ENCODE peak calls at places on chromosomes 7 and 10, in five cellular contexts. D is NT2/D1, V is GM23248, F is neural progenitor cell, M is colonic mucosa. G is an unnamed sample.
A peak's percentile ranks its signal among the peaks of the same experiment; 100 is the strongest.

GRCh38 chr7:55112056-55112455 is 93.2 kb downstream of the EGFR start:
- DNase-seq in F (no peak), V (no peak), M (no peak), D (no peak), G (no peak)

GRCh38 chr10:122290334-122290733 is 19.2 kb downstream of the BTBD16 start:
- DNase-seq in F (no peak), M (no peak), V (peak; percentile 10), D (no peak), G (peak; percentile 24)

GRCh38 chr7:154380771-154381170 is 328.6 kb downstream of the DPP6 start:
- DNase-seq in V (no peak), M (no peak), D (no peak), F (no peak), G (no peak)

GRCh38 chr7:157394246-157395191 is 57.7 kb downstream of the DNAJB6 start:
- DNase-seq in V (peak; percentile 70), F (no peak), D (no peak), M (no peak), G (peak; percentile 48)

GRCh38 chr10:79349766-79350406 is 2.6 kb downstream of the PPIF start:
- DNase-seq in D (no peak), M (peak; percentile 16), F (no peak), V (no peak), G (no peak)

GRCh38 chr7:638256-639011 is 88.1 kb upstream of the DNAAF5 start:
- DNase-seq in F (no peak), D (no peak), V (no peak), M (no peak), G (no peak)

GRCh38 chr10:3095373-3096139 is 28.2 kb downstream of the PFKP start:
- DNase-seq in D (no peak), V (peak; percentile 99), M (peak; percentile 50), F (no peak), G (peak; percentile 99)

GRCh38 chr10:63373176-63373575 is 92.6 kb downstream of the JMJD1C start:
- DNase-seq in V (no peak), F (no peak), D (no peak), M (no peak), G (no peak)

GRCh38 chr7:120873367-120873766 is 15.4 kb upstream of the TSPAN12 start:
- DNase-seq in M (no peak), D (no peak), V (no peak), F (peak; percentile 36), G (no peak)

GRCh38 chr10:23047201-23048050 is 48.0 kb upstream of the MSRB2 start:
- DNase-seq in D (no peak), M (no peak), V (peak; percentile 48), F (no peak), G (peak; percentile 37)

GRCh38 chr10:92550924-92551323 is 23.0 kb downstream of the IDE start:
- DNase-seq in M (no peak), F (no peak), V (peak; percentile 2), D (no peak), G (no peak)

GRCh38 chr7:121891731-121892130 is 18.8 kb downstream of the PTPRZ1 start:
- DNase-seq in M (no peak), D (no peak), F (no peak), V (no peak), G (no peak)

GRCh38 chr7:55128693-55129394 is 110.0 kb downstream of the EGFR start:
- DNase-seq in D (no peak), V (peak; percentile 69), M (no peak), F (peak; percentile 31), G (peak; percentile 64)

GRCh38 chr10:48291190-48291589 is 15.3 kb upstream of the MAPK8 start:
- DNase-seq in V (no peak), F (no peak), M (no peak), D (no peak), G (no peak)

GRCh38 chr7:38181111-38181510 is 3.1 kb downstream of the STARD3NL start:
- DNase-seq in V (no peak), F (no peak), M (no peak), D (no peak), G (no peak)

GRCh38 chr7:83782628-83783027 is 133.7 kb upstream of the SEMA3E start:
- DNase-seq in D (no peak), V (peak; percentile 33), M (no peak), F (no peak), G (peak; percentile 5)

GRCh38 chr7:133807610-133808543 is 319.3 kb upstream of the LRGUK start:
- DNase-seq in V (no peak), D (no peak), F (no peak), M (no peak), G (no peak)

GRCh38 chr7:107933386-107934013 is 42.5 kb downstream of the DLD start:
- DNase-seq in M (no peak), V (no peak), F (peak; percentile 45), D (peak; percentile 50), G (peak; percentile 45)

GRCh38 chr10:45557275-45557905 is 115.2 kb downstream of the ZFAND4 start:
- DNase-seq in V (no peak), D (no peak), F (no peak), M (no peak), G (no peak)

GRCh38 chr10:69685802-69686585 is 55.9 kb downstream of the FAM241B start:
- DNase-seq in F (no peak), D (no peak), M (peak; percentile 34), V (no peak), G (no peak)

GRCh38 chr10:119203006-119203405 is 4.4 kb upstream of the GRK5 start:
- DNase-seq in M (no peak), D (no peak), V (peak; percentile 74), F (no peak), G (peak; percentile 61)

GRCh38 chr7:121157341-121157751 is 168.8 kb downstream of the CPED1 start:
- DNase-seq in M (no peak), F (no peak), V (no peak), D (no peak), G (no peak)

GRCh38 chr10:15321431-15322321 is 49.4 kb downstream of the FAM171A1 start:
- DNase-seq in D (no peak), M (no peak), F (no peak), V (peak; percentile 64), G (peak; percentile 35)

GRCh38 chr10:104342941-104343411 is 4.7 kb upstream of the ITPRIP start:
- DNase-seq in M (no peak), V (peak; percentile 38), D (no peak), F (no peak), G (peak; percentile 56)

GRCh38 chr7:103598326-103598905 is 152.4 kb upstream of the SLC26A5 start:
- DNase-seq in V (no peak), F (no peak), M (no peak), D (no peak), G (no peak)

GRCh38 chr7:14457567-14458453 is 444.7 kb downstream of the DGKB start:
- DNase-seq in F (peak; percentile 94), M (peak; percentile 69), V (peak; percentile 89), D (peak; percentile 91), G (peak; percentile 77)
- H3K9ac ChIP-seq in F (no peak overlapping the region), M (no peak overlapping the region), V (no peak overlapping the region), D (no peak overlapping the region), G (peak overlapping the region; percentile 74)

DNA sequence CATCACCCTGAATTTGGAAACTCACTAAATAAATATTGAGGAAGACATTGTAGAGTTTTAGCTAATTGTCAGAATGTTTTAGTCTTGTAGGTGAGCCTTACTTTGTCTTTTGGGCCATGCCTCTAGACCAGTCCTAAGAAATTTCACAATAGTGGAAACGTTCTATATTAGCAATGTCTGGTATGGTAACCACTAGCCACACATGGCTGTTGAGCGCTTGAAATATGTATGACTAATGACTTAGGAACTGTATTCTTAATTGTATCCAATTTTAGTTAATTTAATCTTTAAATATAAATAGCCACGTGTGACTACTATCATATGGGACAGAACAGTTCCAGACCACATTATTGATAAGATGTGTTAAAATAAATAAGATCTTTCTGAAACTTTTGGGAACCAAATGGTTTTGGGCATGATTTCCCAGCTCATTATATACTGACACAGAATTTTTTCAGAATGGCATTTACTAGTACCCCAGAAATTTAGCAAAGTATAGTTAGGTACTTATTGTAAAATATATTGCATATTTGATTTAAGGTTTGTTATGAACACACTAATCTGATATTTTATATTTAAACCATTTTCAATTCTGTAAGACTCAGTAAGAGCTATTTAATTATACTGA is 95.0 kb downstream of the VPS50 start:
- DNase-seq in M (no peak), V (peak; percentile 92), F (no peak), D (no peak), G (peak; percentile 89)
- H3K9ac ChIP-seq in M (no peak overlapping the region), V (no peak overlapping the region), F (no peak overlapping the region), D (no peak overlapping the region), G (no peak overlapping the region)

DNA sequence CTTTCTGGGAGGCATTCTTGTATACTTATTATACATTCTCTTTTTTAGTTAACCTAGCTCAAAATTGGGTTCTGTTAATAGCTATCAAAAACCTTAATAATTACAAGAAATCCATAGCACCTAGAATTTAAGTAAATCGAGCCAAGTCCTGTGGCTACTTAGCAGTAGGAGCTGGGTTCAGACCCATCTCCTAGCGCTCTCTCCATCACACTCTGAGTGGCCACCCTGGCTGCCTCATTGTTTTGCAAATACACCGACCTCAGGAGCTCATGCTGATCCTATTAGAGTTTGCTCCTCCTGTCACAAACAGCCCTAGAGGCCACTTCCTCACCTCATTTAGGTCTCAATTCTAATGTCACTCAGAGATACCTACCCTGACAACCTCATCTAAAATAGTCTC is 46.2 kb upstream of the OSBPL3 start:
- DNase-seq in F (peak; percentile 25), D (peak; percentile 90), M (no peak), V (no peak), G (no peak)
- H3K9ac ChIP-seq in F (no peak overlapping the region), D (no peak overlapping the region), M (no peak overlapping the region), V (no peak overlapping the region), G (peak overlapping the region; percentile 42)

DNA sequence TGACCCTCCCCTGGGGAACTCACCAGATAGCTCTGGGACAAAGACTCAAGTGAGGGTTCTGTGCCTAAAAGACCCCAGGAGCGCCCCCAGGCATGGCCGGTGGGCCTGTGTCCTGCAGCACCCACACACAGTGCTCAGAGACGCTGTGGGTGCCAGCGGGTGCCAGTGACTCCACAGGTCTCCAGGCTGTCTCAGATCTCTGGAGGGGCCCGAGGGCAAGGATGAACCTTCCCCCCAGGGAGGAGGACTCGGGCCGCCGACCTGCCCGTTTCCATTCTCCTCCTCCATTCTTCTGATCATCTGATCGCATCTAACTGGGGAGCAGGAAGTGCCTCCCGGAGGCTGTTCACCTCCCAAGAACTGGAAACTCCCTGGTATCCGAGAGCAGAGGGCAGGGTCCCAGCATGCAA is 980 bp downstream of the ADAM8 start:
- DNase-seq in V (peak; percentile 21), M (no peak), F (no peak), D (no peak), G (no peak)
- H3K9ac ChIP-seq in V (no peak overlapping the region), M (peak overlapping the region; percentile 46), F (no peak overlapping the region), D (no peak overlapping the region), G (no peak overlapping the region)

DNA sequence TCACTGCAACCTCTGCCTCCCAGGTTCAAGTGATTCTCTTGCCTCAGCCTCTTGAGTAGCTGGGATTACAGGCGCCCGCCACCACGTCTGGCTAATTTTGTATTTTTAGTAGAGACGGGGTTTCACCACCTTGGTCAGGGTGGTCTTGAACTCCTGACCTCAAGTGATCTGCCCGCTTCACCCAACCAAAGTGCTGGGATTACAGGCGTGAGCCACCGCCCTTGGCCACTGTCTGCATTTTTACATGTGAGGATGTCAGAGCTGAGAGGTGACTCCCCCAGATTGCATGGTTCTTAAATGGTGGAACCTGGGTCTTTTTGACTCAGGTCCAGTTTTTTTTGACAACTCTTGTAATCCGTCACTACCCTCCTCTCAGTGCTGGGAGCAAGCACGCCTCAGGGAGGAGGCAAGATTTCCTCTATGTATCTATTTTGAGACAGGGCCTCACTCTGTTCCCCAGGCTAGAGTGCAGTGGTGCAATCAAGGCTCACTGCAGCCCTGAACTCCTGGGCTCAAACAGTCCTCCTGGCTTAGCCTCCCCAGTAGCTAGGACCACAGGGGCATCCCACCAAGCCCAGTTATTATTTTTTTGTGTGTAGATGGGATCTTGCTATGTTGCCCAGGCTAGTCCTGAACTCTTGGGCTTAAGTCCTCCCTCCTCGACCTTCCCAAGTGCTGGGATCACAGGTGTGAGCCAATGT is 1.2 kb upstream of the SRRT start:
- DNase-seq in F (no peak), V (no peak), D (no peak), M (no peak), G (no peak)
- H3K9ac ChIP-seq in F (no peak overlapping the region), V (peak overlapping the region; percentile 96), D (peak overlapping the region; percentile 95), M (peak overlapping the region; percentile 96), G (peak overlapping the region; percentile 94)